ENCODE peak calls at places on chromosomes 11 and 22, in five cellular contexts. T is neural progenitor cell, X is SK-N-SH, G is H9, B is fibroblast of lung. K is an unnamed sample. For H3K4me1, the result is how much of the 10 kb centered on the place peaks cover.

GRCh38 chr11:82988936-82989627 is 82.6 kb downstream of the RAB30 start:
- DNase-seq in T (peak), X (no peak), G (no peak), B (peak), K (peak)

GRCh38 chr22:35627267-35628041 is 10.3 kb upstream of the MB start:
- DNase-seq in T (peak), X (peak), G (peak), B (peak), K (peak)

GRCh38 chr22:37269930-37270678 is 12.2 kb upstream of the CYTH4 start:
- DNase-seq in T (no peak), X (no peak), G (no peak), B (no peak), K (no peak)

GRCh38 chr11:19938866-19939265 is 221.4 kb downstream of the DBX1 start:
- DNase-seq in T (no peak), X (no peak), G (no peak), B (no peak), K (no peak)

GRCh38 chr11:119520400-119520799 is 97.4 kb upstream of the THY1 start:
- DNase-seq in T (no peak), X (no peak), G (no peak), B (no peak), K (no peak)

GRCh38 chr11:86743223-86744118 is 56.9 kb upstream of the PRSS23 start:
- DNase-seq in T (no peak), X (no peak), G (no peak), B (peak), K (peak)

GRCh38 chr11:113664069-113664980 is 41.8 kb downstream of the TMPRSS5 start:
- DNase-seq in T (no peak), X (no peak), G (no peak), B (no peak), K (peak)

GRCh38 chr11:128852327-128853023 is 14.6 kb downstream of the KCNJ1 start:
- DNase-seq in T (no peak), X (no peak), G (no peak), B (no peak), K (no peak)

GRCh38 chr11:84719935-84720577 is 907.1 kb downstream of the DLG2 start:
- DNase-seq in T (peak), X (peak), G (peak), B (no peak), K (peak)

GRCh38 chr22:44685384-44686056 is 16.5 kb upstream of the PRR5 start:
- DNase-seq in T (peak), X (peak), G (peak), B (peak), K (peak)

GRCh38 chr11:130476922-130477491 is 28.6 kb downstream of the ADAMTS15 start:
- DNase-seq in T (no peak), X (peak), G (no peak), B (no peak), K (no peak)

GRCh38 chr11:63668396-63668795 is 2.8 kb downstream of the ATL3 start:
- DNase-seq in T (no peak), X (no peak), G (no peak), B (no peak), K (no peak)
- H3K4me1 ChIP-seq in T (under half), X (under half), G (under half), B (under half), K (under half)

DNA sequence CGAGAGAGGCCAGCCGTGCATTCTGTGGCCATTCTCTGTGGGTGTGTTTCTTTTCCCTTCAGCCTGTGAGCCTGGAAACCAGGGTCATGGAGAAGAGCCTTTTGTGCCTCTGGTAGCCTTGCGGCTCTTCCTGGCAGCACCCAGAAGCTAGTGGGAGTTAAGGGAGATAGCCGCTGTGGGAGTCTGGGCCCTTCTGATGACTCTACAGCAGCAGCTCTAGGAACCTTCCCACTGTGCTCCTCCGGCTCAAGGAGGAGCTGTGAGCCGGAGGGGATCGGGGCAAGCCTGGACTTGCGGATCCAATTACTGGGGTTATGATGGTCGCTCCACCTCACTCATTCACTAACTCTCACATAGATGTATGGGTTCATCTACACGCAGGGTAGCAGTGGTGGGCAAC is 10.5 kb downstream of the GTPBP1 start:
- DNase-seq in T (no peak), X (no peak), G (no peak), B (no peak), K (no peak)
- H2AFZ ChIP-seq in T (no peak), X (no peak), G (no peak), B (no peak), K (no peak)

GRCh38 chr11:65962136-65962564 is 616 bp downstream of the SART1 start:
- DNase-seq in T (no peak), X (no peak), G (no peak), B (no peak), K (no peak)

GRCh38 chr11:65958774-65959420 is 2.6 kb upstream of the SART1 start:
- DNase-seq in T (no peak), X (no peak), G (no peak), B (no peak), K (no peak)

GRCh38 chr11:65960824-65961266 is 689 bp upstream of the SART1 start:
- DNase-seq in T (no peak), X (no peak), G (no peak), B (no peak), K (no peak)

GRCh38 chr11:65958306-65958705 is 3.2 kb upstream of the SART1 start:
- DNase-seq in T (no peak), X (no peak), G (no peak), B (peak), K (no peak)

DNA sequence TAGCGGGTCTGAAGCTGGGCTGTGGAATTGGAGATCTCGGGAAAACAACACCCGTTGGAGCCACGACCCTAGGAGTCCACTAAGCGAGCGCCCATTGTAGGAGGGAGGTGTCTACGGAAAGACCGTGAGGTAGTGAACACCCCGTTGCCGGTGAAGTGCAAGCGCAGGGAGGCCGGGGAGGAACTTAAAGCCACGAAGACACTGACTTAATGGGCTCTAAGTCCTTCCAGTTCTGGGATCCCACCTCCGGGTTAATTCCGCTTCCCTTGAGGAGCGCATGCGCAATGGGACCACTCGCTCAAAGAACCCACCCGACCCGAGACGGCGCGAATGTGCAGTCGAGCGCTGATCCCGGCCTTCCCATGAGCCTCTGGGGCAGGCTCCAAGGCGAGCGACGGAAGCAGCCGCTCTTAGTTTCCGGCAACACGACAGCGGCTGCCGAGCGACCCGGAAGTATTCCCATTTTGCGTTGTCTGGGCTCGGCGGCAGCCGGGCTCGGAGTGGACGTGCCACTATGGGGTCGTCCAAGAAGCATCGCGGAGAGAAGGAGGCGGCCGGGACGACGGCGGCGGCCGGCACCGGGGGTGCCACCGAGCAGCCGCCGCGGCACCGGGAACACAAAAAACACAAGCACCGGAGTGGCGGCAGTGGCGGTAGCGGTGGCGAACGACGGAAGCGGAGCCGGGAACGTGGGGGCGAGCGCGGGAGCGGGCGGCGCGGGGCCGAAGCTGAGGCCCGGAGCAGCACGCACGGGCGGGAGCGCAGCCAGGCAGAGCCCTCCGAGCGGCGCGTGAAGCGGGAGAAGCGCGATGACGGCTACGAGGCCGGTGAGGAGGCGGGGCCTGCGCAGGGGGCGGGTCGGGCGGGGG is at the start of gene SART1:
- DNase-seq in T (peak), X (peak), G (peak), B (peak), K (peak)
- TF ChIP-seq CTCF in T (no peak), X (no peak), G (no peak), B (no peak), K (no peak)

GRCh38 chr22:27215826-27216320 is 558.5 kb downstream of the MIAT start:
- DNase-seq in T (no peak), X (no peak), G (peak), B (no peak), K (no peak)
- H3K4me1 ChIP-seq in T (under half), X (under half), G (under half), B (under half), K (under half)

GRCh38 chr11:15969701-15970329 is 386.5 kb downstream of the SOX6 start:
- DNase-seq in T (no peak), X (no peak), G (no peak), B (peak), K (no peak)
- H2AFZ ChIP-seq in T (no peak), X (peak), G (no peak), B (peak), K (no peak)

GRCh38 chr11:72553748-72554147 is 119.4 kb upstream of the CLPB start:
- DNase-seq in T (peak), X (no peak), G (peak), B (no peak), K (no peak)
- TF ChIP-seq CTCF in T (peak), X (no peak), G (peak), B (no peak), K (peak)